ENCODE peak calls at places on chromosome 1, in eight cellular contexts. J is fibroblast of the aortic adventitia, C is foreskin fibroblast, M is K562, U is colonic mucosa, V is progenitor cell of endocrine pancreas, F is Calu3, I is GM13977. B is an unnamed sample.

GRCh38 chr1:247857986-247858356 is 984 bp downstream of the TRIM58 start:
- DNase-seq in U (no peak), M (no peak), V (no peak), J (no peak), I (no peak), C (no peak), F (no peak), B (no peak)

GRCh38 chr1:73821520-73821919 is 376.5 kb downstream of the LRRIQ3 start:
- DNase-seq in M (no peak), V (no peak), C (no peak), U (no peak), F (no peak), I (no peak), J (no peak), B (no peak)

GRCh38 chr1:32500387-32501209 is 35.7 kb downstream of the ZBTB8B start:
- DNase-seq in V (peak), I (peak), F (peak), M (peak), J (peak), U (peak), C (peak), B (peak)

GRCh38 chr1:48051466-48052126 is 54.4 kb upstream of the TRABD2B start:
- DNase-seq in C (no peak), F (no peak), I (no peak), M (no peak), V (no peak), J (no peak), U (no peak), B (peak)

GRCh38 chr1:232110281-232111090 is 483.9 kb downstream of the DISC1 start:
- DNase-seq in F (no peak), V (no peak), J (peak), U (no peak), M (no peak), C (peak), I (no peak), B (no peak)

GRCh38 chr1:7440154-7440553 is 330.9 kb upstream of the VAMP3 start:
- DNase-seq in J (no peak), F (no peak), V (no peak), U (no peak), M (no peak), I (no peak), C (no peak), B (no peak)

GRCh38 chr1:78619803-78620579 is at the start of gene IFI44L:
- DNase-seq in U (peak), C (peak), J (peak), M (no peak), I (no peak), F (peak), V (no peak), B (peak)

GRCh38 chr1:234659538-234659937 is 49.6 kb upstream of the IRF2BP2 start:
- DNase-seq in F (peak), I (no peak), J (peak), V (no peak), U (peak), C (peak), M (no peak), B (peak)

GRCh38 chr1:104172243-104172681 is 422.6 kb downstream of the AMY1C start:
- DNase-seq in J (no peak), M (no peak), C (no peak), U (no peak), I (no peak), F (no peak), V (no peak), B (no peak)

GRCh38 chr1:225427249-225428065 is at the start of gene LBR:
- DNase-seq in I (no peak), V (peak), J (peak), U (peak), C (peak), M (no peak), F (no peak), B (peak)

GRCh38 chr1:68016364-68016763 is 34.1 kb downstream of the DIRAS3 start:
- DNase-seq in F (no peak), V (no peak), M (no peak), I (no peak), J (peak), U (no peak), C (peak), B (no peak)

GRCh38 chr1:153565529-153566374 is at the start of gene S100A2:
- DNase-seq in U (peak), F (peak), C (peak), V (no peak), M (no peak), J (peak), I (peak), B (peak)

GRCh38 chr1:59900640-59901039 is 25.9 kb downstream of the CYP2J2 start:
- DNase-seq in V (no peak), C (peak), U (no peak), I (no peak), J (no peak), F (no peak), M (no peak), B (peak)

GRCh38 chr1:156860113-156860638 is 489 bp upstream of the NTRK1 start:
- DNase-seq in J (peak), V (peak), F (peak), I (peak), M (peak), C (peak), U (peak), B (peak)
- TF ChIP-seq CTCF in J (peak), V (peak), F (peak), I (peak), M (peak), C (peak), U (peak), B (peak)

GRCh38 chr1:243945727-243946126 is 95.7 kb upstream of the AKT3 start:
- DNase-seq in F (no peak), M (no peak), I (no peak), V (no peak), J (no peak), U (no peak), C (no peak), B (no peak)

GRCh38 chr1:243944429-243945160 is 94.6 kb upstream of the AKT3 start:
- DNase-seq in M (no peak), C (peak), V (peak), I (no peak), J (peak), F (peak), U (no peak), B (peak)

GRCh38 chr1:243943671-243944428 is 93.8 kb upstream of the AKT3 start:
- DNase-seq in I (no peak), V (no peak), F (peak), M (no peak), U (no peak), C (no peak), J (no peak), B (no peak)

GRCh38 chr1:243946253-243946652 is 96.2 kb upstream of the AKT3 start:
- DNase-seq in J (no peak), M (no peak), V (no peak), F (no peak), I (no peak), U (no peak), C (no peak), B (no peak)

GRCh38 chr1:243946946-243947345 is 96.9 kb upstream of the AKT3 start:
- DNase-seq in U (no peak), V (no peak), J (peak), I (peak), C (peak), M (peak), F (peak), B (peak)
- TF ChIP-seq CTCF in U (no peak), V (peak), J (peak), I (peak), C (peak), M (peak), F (peak), B (peak)

GRCh38 chr1:23019094-23019850 is at the start of gene KDM1A:
- DNase-seq in J (peak), F (peak), V (peak), U (peak), C (peak), M (peak), I (peak), B (peak)
- TF ChIP-seq CTCF in J (no peak), F (no peak), V (peak), U (no peak), C (peak), M (peak), I (peak), B (no peak)

DNA sequence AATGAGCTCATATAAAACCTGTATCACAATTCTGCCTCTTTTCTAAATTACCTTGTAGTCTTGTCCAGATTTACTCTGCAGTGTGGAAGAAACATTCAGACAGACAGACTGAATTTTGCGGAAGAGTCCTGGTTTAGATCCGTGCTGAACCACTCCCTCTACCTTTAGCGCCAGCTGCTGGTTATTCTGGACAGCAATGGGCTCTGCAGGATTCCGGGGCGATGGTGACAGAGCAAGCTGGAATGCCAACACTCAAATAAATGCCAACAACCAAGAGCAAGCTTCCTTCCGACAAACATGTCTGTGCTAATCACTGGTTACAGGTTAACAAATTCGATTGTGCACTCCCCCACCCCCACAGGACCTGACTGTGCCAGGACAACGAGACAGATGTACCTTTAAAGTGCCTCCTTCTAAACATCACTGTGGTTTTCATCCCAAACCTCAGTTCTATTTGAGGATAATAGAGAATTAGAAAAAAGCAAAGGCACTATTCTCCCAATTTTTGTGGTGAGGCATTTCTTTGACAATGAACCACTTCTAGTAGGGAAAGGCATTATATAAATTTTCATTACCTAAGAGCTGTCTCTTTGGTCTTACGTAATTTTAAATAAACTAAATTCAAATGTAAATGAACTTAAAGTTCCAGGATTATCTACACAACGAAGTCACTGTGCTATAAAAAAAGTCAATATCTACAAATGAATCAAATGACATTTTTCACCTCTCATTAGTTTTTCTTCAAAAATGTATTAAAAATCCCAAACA is 90.4 kb downstream of the INTS7 start:
- DNase-seq in U (peak), I (no peak), J (peak), F (peak), V (no peak), M (no peak), C (peak), B (peak)
- TF ChIP-seq CTCF in U (peak), I (no peak), J (peak), F (peak), V (peak), M (peak), C (peak), B (peak)

GRCh38 chr1:3776231-3777030 is 3.9 kb downstream of the SMIM1 start:
- DNase-seq in M (no peak), F (no peak), J (no peak), V (no peak), C (no peak), I (peak), U (no peak), B (no peak)
- TF ChIP-seq CTCF in M (no peak), F (no peak), J (no peak), V (no peak), C (no peak), I (no peak), U (no peak), B (no peak)